ENCODE peak calls at places on chromosomes 4 and X, in five cellular contexts. One of them, this sample, is unnamed.

GRCh38 chrX:119606508-119607389 is 525 bp upstream of the NKRF start:
- DNase-seq in putamen: no peak
- DNase-seq in midbrain: no peak
- DNase-seq in CD8-positive, alpha-beta T cell: no peak
- DNase-seq in NCI-H1105: no peak
- DNase-seq in this sample: no peak

GRCh38 chr4:20760053-20760452 is 59.8 kb downstream of the PACRGL start:
- DNase-seq in putamen: no peak
- DNase-seq in midbrain: no peak
- DNase-seq in CD8-positive, alpha-beta T cell: no peak
- DNase-seq in NCI-H1105: no peak
- DNase-seq in this sample: peak

GRCh38 chr4:66071911-66072310 is 401.6 kb upstream of the EPHA5 start:
- DNase-seq in putamen: no peak
- DNase-seq in midbrain: no peak
- DNase-seq in CD8-positive, alpha-beta T cell: no peak
- DNase-seq in NCI-H1105: no peak
- DNase-seq in this sample: no peak

GRCh38 chr4:81604683-81605082 is 133.0 kb upstream of the RASGEF1B start:
- DNase-seq in putamen: no peak
- DNase-seq in midbrain: no peak
- DNase-seq in CD8-positive, alpha-beta T cell: no peak
- DNase-seq in NCI-H1105: no peak
- DNase-seq in this sample: no peak

GRCh38 chrX:38149016-38149415 is 71.7 kb downstream of the SRPX start:
- DNase-seq in putamen: no peak
- DNase-seq in midbrain: no peak
- DNase-seq in CD8-positive, alpha-beta T cell: no peak
- DNase-seq in NCI-H1105: no peak
- DNase-seq in this sample: no peak

GRCh38 chr4:2572076-2572475 is 35.6 kb downstream of the FAM193A start:
- DNase-seq in putamen: no peak
- DNase-seq in midbrain: no peak
- DNase-seq in CD8-positive, alpha-beta T cell: no peak
- DNase-seq in NCI-H1105: no peak
- DNase-seq in this sample: no peak

GRCh38 chrX:65127804-65128203 is 151.6 kb upstream of the ZC4H2 start:
- DNase-seq in putamen: no peak
- DNase-seq in midbrain: no peak
- DNase-seq in CD8-positive, alpha-beta T cell: no peak
- DNase-seq in NCI-H1105: no peak
- DNase-seq in this sample: no peak

GRCh38 chrX:2502668-2503519 is 2.1 kb upstream of the DHRSX start:
- DNase-seq in putamen: no peak
- DNase-seq in midbrain: no peak
- DNase-seq in CD8-positive, alpha-beta T cell: no peak
- DNase-seq in NCI-H1105: no peak
- DNase-seq in this sample: no peak

GRCh38 chr4:112302320-112303274 is 5.4 kb downstream of the ALPK1 start:
- DNase-seq in putamen: no peak
- DNase-seq in midbrain: no peak
- DNase-seq in CD8-positive, alpha-beta T cell: no peak
- DNase-seq in NCI-H1105: no peak
- DNase-seq in this sample: no peak

GRCh38 chr4:35025152-35025834 is 1219.0 kb downstream of the ARAP2 start:
- DNase-seq in putamen: no peak
- DNase-seq in midbrain: no peak
- DNase-seq in CD8-positive, alpha-beta T cell: no peak
- DNase-seq in NCI-H1105: no peak
- DNase-seq in this sample: no peak

GRCh38 chrX:9475984-9476383 is 11.1 kb downstream of the TBL1X start:
- DNase-seq in putamen: no peak
- DNase-seq in midbrain: no peak
- DNase-seq in CD8-positive, alpha-beta T cell: no peak
- DNase-seq in NCI-H1105: no peak
- DNase-seq in this sample: no peak

GRCh38 chrX:11629593-11630211 is 36.0 kb downstream of the ARHGAP6 start:
- DNase-seq in putamen: no peak
- DNase-seq in midbrain: no peak
- DNase-seq in CD8-positive, alpha-beta T cell: no peak
- DNase-seq in NCI-H1105: no peak
- DNase-seq in this sample: no peak

GRCh38 chr4:155445306-155445705 is 68.5 kb upstream of the MAP9 start:
- DNase-seq in putamen: no peak
- DNase-seq in midbrain: no peak
- DNase-seq in CD8-positive, alpha-beta T cell: no peak
- DNase-seq in NCI-H1105: peak
- DNase-seq in this sample: no peak

GRCh38 chrX:3697701-3698279 is 15.7 kb downstream of the PRKX start:
- DNase-seq in putamen: no peak
- DNase-seq in midbrain: peak
- DNase-seq in CD8-positive, alpha-beta T cell: no peak
- DNase-seq in NCI-H1105: peak
- DNase-seq in this sample: no peak

GRCh38 chr4:61638600-61638999 is 438.5 kb downstream of the ADGRL3 start:
- DNase-seq in putamen: no peak
- DNase-seq in midbrain: no peak
- DNase-seq in CD8-positive, alpha-beta T cell: no peak
- DNase-seq in NCI-H1105: no peak
- DNase-seq in this sample: no peak

GRCh38 chr4:73172166-73172565 is 86.4 kb downstream of the ANKRD17 start:
- DNase-seq in putamen: no peak
- DNase-seq in midbrain: no peak
- DNase-seq in CD8-positive, alpha-beta T cell: no peak
- DNase-seq in NCI-H1105: no peak
- DNase-seq in this sample: no peak

GRCh38 chrX:10884246-10884645 is 226.9 kb upstream of the HCCS start:
- DNase-seq in putamen: no peak
- DNase-seq in midbrain: no peak
- DNase-seq in CD8-positive, alpha-beta T cell: no peak
- DNase-seq in NCI-H1105: no peak
- DNase-seq in this sample: no peak

GRCh38 chr4:168914095-168914494 is 96.0 kb downstream of the CBR4 start:
- DNase-seq in putamen: no peak
- DNase-seq in midbrain: no peak
- DNase-seq in CD8-positive, alpha-beta T cell: no peak
- DNase-seq in NCI-H1105: no peak
- DNase-seq in this sample: no peak

GRCh38 chrX:39874202-39874816 is 223.4 kb downstream of the BCOR start:
- DNase-seq in putamen: no peak
- DNase-seq in midbrain: no peak
- DNase-seq in CD8-positive, alpha-beta T cell: no peak
- DNase-seq in NCI-H1105: no peak
- DNase-seq in this sample: no peak

GRCh38 chr4:129335263-129335662 is 239.3 kb downstream of the C4orf33 start:
- DNase-seq in putamen: peak
- DNase-seq in midbrain: no peak
- DNase-seq in CD8-positive, alpha-beta T cell: no peak
- DNase-seq in NCI-H1105: peak
- DNase-seq in this sample: no peak

GRCh38 chr4:147969573-147969972 is 237.7 kb downstream of the ARHGAP10 start:
- DNase-seq in putamen: no peak
- DNase-seq in midbrain: no peak
- DNase-seq in CD8-positive, alpha-beta T cell: no peak
- DNase-seq in NCI-H1105: no peak
- DNase-seq in this sample: no peak

GRCh38 chrX:130539721-130540321 is 138.0 kb downstream of the RBMX2 start:
- DNase-seq in putamen: peak
- DNase-seq in midbrain: peak
- DNase-seq in CD8-positive, alpha-beta T cell: peak
- DNase-seq in NCI-H1105: peak
- DNase-seq in this sample: peak

GRCh38 chrX:117743469-117744251 is 372.9 kb downstream of the KLHL13 start:
- DNase-seq in putamen: no peak
- DNase-seq in midbrain: no peak
- DNase-seq in CD8-positive, alpha-beta T cell: no peak
- DNase-seq in NCI-H1105: peak
- DNase-seq in this sample: peak

GRCh38 chrX:153687121-153688039 is at the start of gene SLC6A8:
- DNase-seq in putamen: peak
- DNase-seq in midbrain: peak
- DNase-seq in CD8-positive, alpha-beta T cell: peak
- DNase-seq in NCI-H1105: peak
- DNase-seq in this sample: peak

GRCh38 chr4:6424425-6424824 is 48.0 kb downstream of the PPP2R2C start:
- DNase-seq in putamen: no peak
- DNase-seq in midbrain: no peak
- DNase-seq in CD8-positive, alpha-beta T cell: no peak
- DNase-seq in NCI-H1105: no peak
- DNase-seq in this sample: no peak

GRCh38 chrX:110678591-110678990 is 117.0 kb downstream of the CHRDL1 start:
- DNase-seq in putamen: no peak
- DNase-seq in midbrain: no peak
- DNase-seq in CD8-positive, alpha-beta T cell: no peak
- DNase-seq in NCI-H1105: no peak
- DNase-seq in this sample: no peak

GRCh38 chrX:2708016-2708415 is 16.9 kb downstream of the CD99 start:
- DNase-seq in putamen: no peak
- DNase-seq in midbrain: no peak
- DNase-seq in CD8-positive, alpha-beta T cell: no peak
- DNase-seq in NCI-H1105: no peak
- DNase-seq in this sample: peak

GRCh38 chr4:30181918-30182317 is 538.3 kb upstream of the PCDH7 start:
- DNase-seq in putamen: no peak
- DNase-seq in midbrain: no peak
- DNase-seq in CD8-positive, alpha-beta T cell: no peak
- DNase-seq in NCI-H1105: no peak
- DNase-seq in this sample: no peak

GRCh38 chr4:55611358-55612059 is 19.5 kb upstream of the PDCL2 start:
- DNase-seq in putamen: no peak
- DNase-seq in midbrain: no peak
- DNase-seq in CD8-positive, alpha-beta T cell: no peak
- DNase-seq in NCI-H1105: no peak
- DNase-seq in this sample: no peak

GRCh38 chr4:38846015-38846414 is 10.6 kb downstream of the TLR6 start:
- DNase-seq in putamen: no peak
- DNase-seq in midbrain: no peak
- DNase-seq in CD8-positive, alpha-beta T cell: no peak
- DNase-seq in NCI-H1105: no peak
- DNase-seq in this sample: no peak

GRCh38 chrX:97158270-97158669 is 274.6 kb downstream of the RPA4 start:
- DNase-seq in putamen: no peak
- DNase-seq in midbrain: no peak
- DNase-seq in CD8-positive, alpha-beta T cell: no peak
- DNase-seq in NCI-H1105: peak
- DNase-seq in this sample: no peak

GRCh38 chrX:63404332-63404731 is 53.2 kb upstream of the SPIN4 start:
- DNase-seq in putamen: no peak
- DNase-seq in midbrain: no peak
- DNase-seq in CD8-positive, alpha-beta T cell: no peak
- DNase-seq in NCI-H1105: no peak
- DNase-seq in this sample: no peak

GRCh38 chr4:73864365-73864764 is 4.8 kb upstream of the CXCL1 start:
- DNase-seq in putamen: no peak
- DNase-seq in midbrain: no peak
- DNase-seq in CD8-positive, alpha-beta T cell: no peak
- DNase-seq in NCI-H1105: no peak
- DNase-seq in this sample: peak

GRCh38 chr4:155522201-155522600 is 144.4 kb upstream of the GUCY1A1 start:
- DNase-seq in putamen: no peak
- DNase-seq in midbrain: no peak
- DNase-seq in CD8-positive, alpha-beta T cell: no peak
- DNase-seq in NCI-H1105: no peak
- DNase-seq in this sample: no peak